ENCODE peak calls at places on chromosome 12, in six cellular contexts. R is GM23248, O is neuronal stem cell, F is HCT116, E is K562, T is fibroblast of lung. W is an unnamed sample.
A peak's percentile ranks its signal among the peaks of the same experiment; 100 is the strongest.

GRCh38 chr12:76199808-76200207 is 115.3 kb upstream of the NAP1L1 start:
- DNase-seq in F (no peak), E (no peak), T (peak; percentile 95), R (peak; percentile 30), O (no peak), W (no peak)

GRCh38 chr12:40819427-40820108 is 127.3 kb downstream of the CNTN1 start:
- DNase-seq in R (no peak), F (no peak), E (no peak), T (no peak), O (peak; percentile 40), W (no peak)

GRCh38 chr12:121400332-121401139 is 618 bp downstream of the RNF34 start:
- DNase-seq in T (peak; percentile 21), O (peak; percentile 27), E (no peak), F (peak; percentile 22), R (peak; percentile 71), W (peak; percentile 57)

GRCh38 chr12:11695321-11695720 is 45.8 kb downstream of the ETV6 start:
- DNase-seq in T (peak; percentile 47), F (no peak), R (peak; percentile 88), O (no peak), E (no peak), W (no peak)

GRCh38 chr12:110355080-110355479 is 48.4 kb downstream of the ANAPC7 start:
- DNase-seq in E (peak; percentile 58), F (peak; percentile 32), T (no peak), O (no peak), R (peak; percentile 44), W (no peak)

GRCh38 chr12:51721281-51721940 is 127.1 kb downstream of the FIGNL2 start:
- DNase-seq in T (peak; percentile 40), R (no peak), O (peak; percentile 42), E (no peak), F (no peak), W (no peak)

GRCh38 chr12:28144059-28144458 is 46.2 kb upstream of the CCDC91 start:
- DNase-seq in R (no peak), O (no peak), E (no peak), T (no peak), F (no peak), W (no peak)

GRCh38 chr12:106954462-106955376 is 988 bp upstream of the TMEM263 start:
- DNase-seq in R (peak; percentile 74), T (peak; percentile 8), F (no peak), O (no peak), E (peak; percentile 46), W (peak; percentile 66)

GRCh38 chr12:7395950-7396349 is 48.0 kb downstream of the CD163L1 start:
- DNase-seq in T (no peak), E (no peak), O (no peak), F (no peak), R (peak; percentile 30), W (peak; percentile 49)

GRCh38 chr12:116727902-116728301 is 10.0 kb downstream of the SPRING1 start:
- DNase-seq in E (no peak), O (no peak), R (no peak), F (no peak), T (no peak), W (no peak)

GRCh38 chr12:11601647-11602046 is 47.8 kb upstream of the ETV6 start:
- DNase-seq in F (no peak), R (no peak), O (no peak), T (no peak), E (no peak), W (no peak)

GRCh38 chr12:81222841-81223595 is 145.1 kb downstream of the ACSS3 start:
- DNase-seq in R (peak; percentile 70), F (no peak), O (no peak), T (peak; percentile 24), E (no peak), W (no peak)

GRCh38 chr12:39723831-39724230 is 104.2 kb upstream of the ABCD2 start:
- DNase-seq in E (no peak), O (no peak), R (peak; percentile 61), F (no peak), T (peak; percentile 1), W (no peak)

GRCh38 chr12:112183141-112183581 is 57.8 kb downstream of the TRAFD1 start:
- DNase-seq in T (peak; percentile 75), R (peak; percentile 70), O (no peak), E (no peak), F (no peak), W (peak; percentile 74)

GRCh38 chr12:7797698-7798398 is 8.6 kb downstream of the NANOG start:
- DNase-seq in R (peak; percentile 46), T (no peak), O (no peak), F (no peak), E (no peak), W (no peak)

GRCh38 chr12:107017042-107017441 is 30.1 kb upstream of the MTERF2 start:
- DNase-seq in E (no peak), T (no peak), R (no peak), F (no peak), O (no peak), W (no peak)

GRCh38 chr12:67710582-67710981 is 62.0 kb downstream of the DYRK2 start:
- DNase-seq in R (peak; percentile 66), T (peak; percentile 24), E (no peak), F (no peak), O (no peak), W (no peak)

GRCh38 chr12:66160704-66161103 is 9.1 kb downstream of the TMBIM4 start:
- DNase-seq in O (no peak), R (no peak), F (no peak), T (no peak), E (no peak), W (no peak)

GRCh38 chr12:96361074-96361473 is 39.2 kb downstream of the CDK17 start:
- DNase-seq in T (no peak), R (no peak), E (no peak), O (no peak), F (no peak), W (peak; percentile 77)

GRCh38 chr12:10363665-10363921 is 26.2 kb downstream of the KLRK1 start:
- DNase-seq in T (no peak), O (no peak), E (no peak), R (no peak), F (no peak), W (no peak)

GRCh38 chr12:126897102-126897501 is 1369.9 kb upstream of the TMEM132C start:
- DNase-seq in E (no peak), O (no peak), R (no peak), F (no peak), T (no peak), W (no peak)

GRCh38 chr12:53060064-53060720 is 10.3 kb downstream of the TNS2 start:
- DNase-seq in R (no peak), F (no peak), T (no peak), O (no peak), E (no peak), W (no peak)

GRCh38 chr12:4268549-4269181 is 4.9 kb upstream of the CCND2 start:
- DNase-seq in O (no peak), T (peak; percentile 18), E (no peak), R (peak; percentile 8), F (no peak), W (peak; percentile 40)

GRCh38 chr12:50353404-50353803 is 43.0 kb downstream of the FAM186A start:
- DNase-seq in F (no peak), T (no peak), O (no peak), R (no peak), E (no peak), W (no peak)

GRCh38 chr12:87853448-87854003 is 175.7 kb downstream of the C12orf50 start:
- DNase-seq in T (no peak), O (no peak), F (no peak), E (no peak), R (no peak), W (no peak)

GRCh38 chr12:58420496-58420895 is 479.1 kb downstream of the ATP23 start:
- DNase-seq in F (no peak), E (no peak), R (peak; percentile 79), O (no peak), T (no peak), W (peak; percentile 32)

GRCh38 chr12:120584343-120585149 is 3.3 kb upstream of the POP5 start:
- DNase-seq in R (peak; percentile 58), F (peak; percentile 13), T (no peak), O (peak; percentile 71), E (peak; percentile 71), W (peak; percentile 30)

GRCh38 chr12:129629901-129630300 is 273.9 kb downstream of the TMEM132D start:
- DNase-seq in O (no peak), T (no peak), F (no peak), E (no peak), R (no peak), W (no peak)

GRCh38 chr12:52796429-52796794 is 495 bp upstream of the KRT3 start:
- DNase-seq in E (no peak), R (no peak), F (no peak), O (no peak), T (no peak), W (no peak)

GRCh38 chr12:83763425-83763824 is 1076.7 kb downstream of the TMTC2 start:
- DNase-seq in O (no peak), F (no peak), R (no peak), E (no peak), T (no peak), W (no peak)

DNA sequence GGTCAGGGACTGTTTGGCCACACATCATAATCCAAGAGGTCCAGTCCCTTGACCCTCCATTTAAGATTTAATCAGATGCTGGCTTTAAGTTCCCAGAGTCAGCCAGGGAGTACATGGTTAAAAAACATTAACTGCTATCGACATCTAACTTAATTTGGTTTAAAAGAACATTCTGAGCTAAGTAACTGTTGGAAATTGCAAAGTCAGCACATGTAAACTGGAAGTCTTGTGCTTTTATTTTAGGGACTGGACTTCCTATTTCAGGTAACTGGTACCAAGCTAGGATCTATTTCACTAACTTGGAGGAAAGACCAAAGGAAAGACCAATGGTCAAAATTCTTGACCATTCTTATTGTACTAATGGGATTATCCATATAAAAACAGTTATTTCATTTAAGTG is 40.6 kb downstream of the GNS start:
- DNase-seq in R (no peak), O (no peak), T (no peak), E (no peak), F (no peak), W (no peak)
- H3K4me1 ChIP-seq in R (no peaks in the 10 kb centered on the region), O (no peaks in the 10 kb centered on the region), T (no peaks in the 10 kb centered on the region), E (peaks cover 15% of the 10 kb centered on the region), F (no peaks in the 10 kb centered on the region), W (no peaks in the 10 kb centered on the region)

GRCh38 chr12:130847097-130847496 is 8.0 kb upstream of the STX2 start:
- DNase-seq in E (no peak), F (no peak), O (no peak), T (no peak), R (peak; percentile 69), W (no peak)

GRCh38 chr12:130850418-130851021 is 11.5 kb upstream of the STX2 start:
- DNase-seq in F (no peak), T (no peak), O (no peak), E (no peak), R (no peak), W (no peak)

GRCh38 chr12:130846386-130846785 is 7.3 kb upstream of the STX2 start:
- DNase-seq in R (peak; percentile 65), O (no peak), F (no peak), E (no peak), T (no peak), W (no peak)

GRCh38 chr12:130849561-130850417 is 10.7 kb upstream of the STX2 start:
- DNase-seq in R (no peak), E (no peak), O (no peak), T (no peak), F (no peak), W (no peak)
- H2AFZ ChIP-seq in R (no peak overlapping the region), E (peak overlapping the region; percentile 60), O (no peak overlapping the region), T (no peak overlapping the region), F (peak overlapping the region; percentile 65), W (no peak overlapping the region)

GRCh38 chr12:15001733-15002471 is 29.1 kb downstream of the PDE6H start:
- DNase-seq in E (no peak), R (peak; percentile 38), F (no peak), T (peak; percentile 36), O (no peak), W (no peak)
- H3K4me1 ChIP-seq in E (no peaks in the 10 kb centered on the region), R (peaks cover 7% of the 10 kb centered on the region), F (no peaks in the 10 kb centered on the region), T (no peaks in the 10 kb centered on the region), O (peaks cover 8% of the 10 kb centered on the region), W (no peaks in the 10 kb centered on the region)

GRCh38 chr12:114000861-114001260 is 34.7 kb upstream of the RBM19 start:
- DNase-seq in E (no peak), R (no peak), T (no peak), F (no peak), O (no peak), W (no peak)
- H2AFZ ChIP-seq in E (no peak overlapping the region), R (no peak overlapping the region), T (no peak overlapping the region), F (no peak overlapping the region), O (no peak overlapping the region), W (no peak overlapping the region)